ENCODE peak calls at places on chromosomes 2 and 18, in five cellular contexts. N is fibroblast of villous mesenchyme, M is adrenal gland, S is lower lobe of right lung, E is thoracic aorta. C is an unnamed sample.

GRCh38 chr2:32008811-32009478 is 1.9 kb downstream of the MEMO1 start:
- DNase-seq in N (peak; percentile 34), M (no peak), S (no peak), E (no peak), C (peak; percentile 8)

GRCh38 chr2:18623782-18624181 is 34.4 kb upstream of the NT5C1B start:
- DNase-seq in N (peak; percentile 51), M (no peak), S (no peak), E (no peak), C (peak; percentile 47)

GRCh38 chr2:15677141-15677911 is 85.7 kb downstream of the DDX1 start:
- DNase-seq in N (peak; percentile 8), M (no peak), S (no peak), E (no peak), C (no peak)

GRCh38 chr2:236078675-236079255 is 89.4 kb downstream of the GBX2 start:
- DNase-seq in N (no peak), M (no peak), S (no peak), E (no peak), C (no peak)

GRCh38 chr2:8692783-8693768 is 11.2 kb downstream of the ID2 start:
- DNase-seq in N (no peak), M (peak; percentile 40), S (peak; percentile 54), E (no peak), C (no peak)

GRCh38 chr2:150716186-150716585 is 228.7 kb upstream of the RND3 start:
- DNase-seq in N (peak; percentile 40), M (no peak), S (no peak), E (no peak), C (no peak)

GRCh38 chr2:133541376-133541775 is 26.9 kb downstream of the NCKAP5 start:
- DNase-seq in N (no peak), M (no peak), S (no peak), E (no peak), C (no peak)

GRCh38 chr2:195638738-195639137 is 18.3 kb upstream of the SLC39A10 start:
- DNase-seq in N (no peak), M (no peak), S (no peak), E (no peak), C (no peak)

GRCh38 chr2:137405496-137405895 is 558.8 kb upstream of the HNMT start:
- DNase-seq in N (no peak), M (no peak), S (no peak), E (no peak), C (no peak)

GRCh38 chr2:53901192-53901591 is 41.4 kb upstream of the GPR75 start:
- DNase-seq in N (no peak), M (no peak), S (no peak), E (no peak), C (no peak)

GRCh38 chr2:233241803-233242202 is 9.7 kb upstream of the ATG16L1 start:
- DNase-seq in N (no peak), M (no peak), S (no peak), E (no peak), C (no peak)

GRCh38 chr2:166104773-166105172 is 23.0 kb downstream of the SCN1A start:
- DNase-seq in N (no peak), M (no peak), S (no peak), E (no peak), C (no peak)

GRCh38 chr2:64212346-64212745 is 68.1 kb upstream of the PELI1 start:
- DNase-seq in N (peak; percentile 93), M (no peak), S (no peak), E (no peak), C (peak; percentile 88)

GRCh38 chr2:74317696-74318095 is 25.5 kb downstream of the SLC4A5 start:
- DNase-seq in N (no peak), M (no peak), S (no peak), E (no peak), C (no peak)

GRCh38 chr2:219462349-219462748 is 27.7 kb downstream of the SPEG start:
- DNase-seq in N (no peak), M (no peak), S (no peak), E (no peak), C (no peak)

GRCh38 chr2:112733449-112733848 is 12.6 kb downstream of the NT5DC4 start:
- DNase-seq in N (no peak), M (no peak), S (no peak), E (no peak), C (no peak)

GRCh38 chr18:61554117-61554776 is 221.0 kb downstream of the CDH20 start:
- DNase-seq in N (no peak), M (no peak), S (peak; percentile 48), E (no peak), C (no peak)

GRCh38 chr2:121479882-121480522 is 50.7 kb upstream of the RNU4ATAC start:
- DNase-seq in N (no peak), M (peak; percentile 22), S (no peak), E (no peak), C (no peak)

GRCh38 chr2:80269806-80270205 is 34.7 kb downstream of the LRRTM1 start:
- DNase-seq in N (no peak), M (no peak), S (no peak), E (no peak), C (no peak)

GRCh38 chr2:183010112-183010511 is 28.1 kb downstream of the NCKAP1 start:
- DNase-seq in N (peak; percentile 21), M (peak; percentile 29), S (no peak), E (no peak), C (peak; percentile 39)

GRCh38 chr2:84939426-84940087 is 31.4 kb upstream of the KCMF1 start:
- DNase-seq in N (no peak), M (no peak), S (no peak), E (no peak), C (no peak)

GRCh38 chr2:219099319-219099718 is 38.6 kb upstream of the IHH start:
- DNase-seq in N (peak; percentile 10), M (no peak), S (no peak), E (no peak), C (peak; percentile 21)

GRCh38 chr2:162123806-162124758 is 28.0 kb downstream of the GCG start:
- DNase-seq in N (peak; percentile 78), M (no peak), S (no peak), E (no peak), C (no peak)

GRCh38 chr18:2570772-2571199 is 519 bp downstream of the METTL4 start:
- DNase-seq in N (peak; percentile 78), M (peak; percentile 81), S (peak; percentile 82), E (peak; percentile 40), C (peak; percentile 29)

GRCh38 chr18:2572892-2573291 is 1.5 kb downstream of the NDC80 start:
- DNase-seq in N (peak; percentile 36), M (no peak), S (no peak), E (no peak), C (no peak)

GRCh38 chr18:2573408-2573807 is 2.1 kb downstream of the NDC80 start:
- DNase-seq in N (no peak), M (no peak), S (no peak), E (no peak), C (no peak)

GRCh38 chr18:2571200-2572143 is at the start of the genes METTL4 and NDC80:
- DNase-seq in N (peak; percentile 91), M (peak; percentile 81), S (peak; percentile 88), E (peak; percentile 25), C (peak; percentile 53)

DNA sequence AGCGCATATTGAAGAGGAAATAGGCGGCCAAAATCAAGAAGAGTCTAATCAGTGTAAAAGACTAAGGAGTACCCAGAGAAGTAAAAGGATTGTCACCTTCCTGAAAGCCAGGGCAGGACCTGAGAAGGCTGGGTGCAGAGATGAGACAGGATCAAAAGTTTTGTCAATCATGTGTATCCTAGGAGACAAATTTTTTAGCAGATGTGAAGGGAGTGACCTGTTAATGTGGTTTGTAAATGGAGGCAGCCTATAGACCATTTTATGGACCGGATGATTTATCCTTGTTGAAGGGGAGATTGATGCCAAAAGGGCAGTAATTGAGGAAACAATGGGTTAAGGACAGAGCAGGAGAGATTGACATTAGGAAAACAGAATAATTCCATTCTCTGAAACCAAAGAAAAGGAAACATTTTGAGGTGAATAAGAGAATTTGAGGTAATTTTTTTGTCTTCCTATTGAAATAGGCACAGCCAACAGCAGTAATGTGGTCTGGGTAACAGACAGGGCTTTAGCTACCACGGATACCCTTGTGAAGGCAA is 856 bp downstream of the NDC80 start:
- DNase-seq in N (no peak), M (no peak), S (no peak), E (no peak), C (no peak)
- H3K4me3 ChIP-seq in N (peak overlapping the region; percentile 94), M (no peak overlapping the region), S (peak overlapping the region; percentile 68), E (peak overlapping the region; percentile 84), C (peak overlapping the region; percentile 74)

DNA sequence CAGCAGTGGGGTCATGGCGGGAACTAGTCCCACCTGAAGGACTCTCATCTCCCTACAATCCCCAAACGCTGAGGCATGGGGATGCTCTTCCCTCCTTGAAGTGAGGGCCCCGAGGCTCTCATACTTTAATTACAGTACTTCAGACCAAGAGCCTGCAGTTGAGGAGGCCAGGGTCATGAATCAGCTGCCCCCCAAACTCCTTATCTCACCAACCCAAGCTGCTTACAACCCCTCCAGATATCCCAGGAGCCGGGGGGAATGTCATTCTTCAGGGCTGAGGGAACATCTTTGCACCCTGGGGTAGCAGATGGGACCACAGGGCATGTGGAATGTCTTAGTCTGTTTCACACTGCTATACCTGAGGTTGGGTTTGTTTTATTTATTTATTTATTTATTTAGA is 2.8 kb upstream of the CAPN10 start:
- DNase-seq in N (no peak), M (no peak), S (no peak), E (no peak), C (no peak)
- H3K4me3 ChIP-seq in N (no peak overlapping the region), M (no peak overlapping the region), S (no peak overlapping the region), E (no peak overlapping the region), C (no peak overlapping the region)

GRCh38 chr2:152471013-152471412 is 136.0 kb downstream of the FMNL2 start:
- DNase-seq in N (no peak), M (no peak), S (no peak), E (no peak), C (no peak)

GRCh38 chr2:152471499-152471898 is 136.5 kb downstream of the FMNL2 start:
- DNase-seq in N (no peak), M (no peak), S (no peak), E (no peak), C (no peak)

GRCh38 chr2:152466925-152467676 is 132.1 kb downstream of the FMNL2 start:
- DNase-seq in N (peak; percentile 73), M (no peak), S (no peak), E (peak; percentile 21), C (peak; percentile 66)

GRCh38 chr2:152467677-152468406 is 132.9 kb downstream of the FMNL2 start:
- DNase-seq in N (no peak), M (no peak), S (no peak), E (no peak), C (no peak)

DNA sequence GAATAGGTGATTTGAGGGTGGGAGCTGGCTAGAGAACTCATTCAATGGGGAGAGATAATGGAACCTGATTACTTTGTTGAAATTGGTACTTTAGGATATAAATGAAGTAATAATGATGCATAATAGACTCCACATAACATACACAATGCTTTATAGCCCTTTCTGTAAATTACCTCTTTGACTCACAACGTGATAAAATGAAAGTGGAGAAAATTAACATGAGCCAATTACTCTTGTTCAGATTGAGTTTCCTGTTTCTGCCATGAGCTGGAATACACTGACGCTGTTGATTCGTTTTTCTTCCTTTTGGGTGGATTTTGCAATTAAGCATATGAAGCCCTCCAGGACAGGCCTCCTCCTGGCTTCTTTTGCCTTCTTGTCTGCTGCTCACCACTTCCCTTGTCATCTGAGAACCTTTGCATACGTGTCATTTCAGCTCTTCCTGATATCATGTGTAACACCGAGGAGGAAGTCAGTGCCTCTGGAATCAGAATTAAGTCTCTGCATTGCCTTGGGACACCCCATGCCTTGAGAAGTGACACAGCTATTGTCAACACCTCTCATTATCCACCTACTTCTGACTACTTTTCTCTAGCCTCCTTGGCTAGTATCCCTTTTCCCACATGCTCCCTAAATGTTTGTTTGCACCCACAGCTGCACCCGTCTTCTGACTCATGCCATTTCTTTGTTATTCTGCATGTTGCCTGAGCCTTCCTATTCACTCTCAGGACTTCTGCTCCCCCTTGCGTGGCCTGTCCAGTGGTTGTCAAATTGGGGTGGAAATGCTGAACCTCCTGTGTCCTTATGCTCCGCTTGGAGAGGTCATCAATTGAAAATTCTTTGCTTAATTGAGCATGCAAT is 134.1 kb downstream of the FMNL2 start:
- DNase-seq in N (peak; percentile 50), M (no peak), S (no peak), E (no peak), C (no peak)
- H3K4me3 ChIP-seq in N (no peak overlapping the region), M (no peak overlapping the region), S (peak overlapping the region; percentile 9), E (peak overlapping the region; percentile 34), C (no peak overlapping the region)

GRCh38 chr2:167294031-167294774 is 405.9 kb downstream of the XIRP2 start:
- DNase-seq in N (peak; percentile 8), M (no peak), S (peak; percentile 39), E (no peak), C (no peak)
- H3K4me3 ChIP-seq in N (peak overlapping the region; percentile 45), M (no peak overlapping the region), S (peak overlapping the region; percentile 72), E (peak overlapping the region; percentile 79), C (peak overlapping the region; percentile 75)

C was measured in skeletal muscle cell.